ENCODE peak calls at places on chromosomes 1 and 21, in five cellular contexts. U is HFF-Myc; L is IMR-90; Q is stimulated activated naive B cell treated with anti-CD40 and anti-IgM and Interleukin-4, amounts not matched to agents 10 μg/mL and 1 μg/mL and 100 μg/mL, for 72 hours; J is central memory CD8-positive, alpha-beta T cell. D is an unnamed sample.

GRCh38 chr1:208145167-208145566 is 99.0 kb downstream of the PLXNA2 start:
- DNase-seq in U (no peak), L (no peak), Q (no peak), J (no peak), D (no peak)

GRCh38 chr1:107140703-107141490 is at the start of gene NTNG1:
- DNase-seq in U (no peak), L (no peak), Q (peak), J (no peak), D (no peak)

GRCh38 chr1:5376538-5377247 is 615.5 kb downstream of the NPHP4 start:
- DNase-seq in U (no peak), L (no peak), Q (no peak), J (no peak), D (no peak)

GRCh38 chr1:37875833-37876232 is 16.4 kb upstream of the MTF1 start:
- DNase-seq in U (no peak), L (no peak), Q (no peak), J (no peak), D (no peak)

GRCh38 chr1:66532798-66533783 is 862 bp upstream of the SGIP1 start:
- DNase-seq in U (no peak), L (peak), Q (no peak), J (no peak), D (peak)

GRCh38 chr1:204484948-204485347 is 9.7 kb downstream of the PIK3C2B start:
- DNase-seq in U (no peak), L (no peak), Q (no peak), J (no peak), D (no peak)

GRCh38 chr21:28485301-28486022 is 507.2 kb downstream of the LTN1 start:
- DNase-seq in U (no peak), L (peak), Q (no peak), J (no peak), D (peak)

GRCh38 chr21:42552407-42553336 is 39.0 kb downstream of the SLC37A1 start:
- DNase-seq in U (no peak), L (no peak), Q (no peak), J (no peak), D (no peak)

GRCh38 chr1:202589190-202589680 is 121.0 kb downstream of the SYT2 start:
- DNase-seq in U (peak), L (peak), Q (no peak), J (no peak), D (peak)

GRCh38 chr1:53686371-53687267 is 52.3 kb downstream of the GLIS1 start:
- DNase-seq in U (no peak), L (peak), Q (no peak), J (no peak), D (no peak)

GRCh38 chr1:90579212-90579802 is 137.8 kb downstream of the BARHL2 start:
- DNase-seq in U (peak), L (peak), Q (no peak), J (no peak), D (peak)

GRCh38 chr1:30636621-30637020 is 86.8 kb downstream of the MATN1 start:
- DNase-seq in U (no peak), L (no peak), Q (no peak), J (no peak), D (no peak)

GRCh38 chr1:210144736-210145135 is 87.9 kb upstream of the SERTAD4 start:
- DNase-seq in U (no peak), L (no peak), Q (no peak), J (no peak), D (no peak)

GRCh38 chr1:69691179-69691578 is 123.5 kb downstream of the LRRC7 start:
- DNase-seq in U (no peak), L (no peak), Q (no peak), J (no peak), D (no peak)

GRCh38 chr1:7401814-7402547 is 369.1 kb upstream of the VAMP3 start:
- DNase-seq in U (peak), L (peak), Q (no peak), J (no peak), D (peak)

GRCh38 chr1:18119289-18119688 is 11.7 kb downstream of the IGSF21 start:
- DNase-seq in U (no peak), L (no peak), Q (no peak), J (no peak), D (no peak)

GRCh38 chr1:32907435-32907834 is 6.2 kb upstream of the TMEM54 start:
- DNase-seq in U (no peak), L (peak), Q (no peak), J (no peak), D (no peak)

GRCh38 chr1:33410091-33410701 is 20.7 kb downstream of the PHC2 start:
- DNase-seq in U (no peak), L (peak), Q (no peak), J (no peak), D (no peak)

GRCh38 chr1:8363186-8363585 is 45.3 kb downstream of the SLC45A1 start:
- DNase-seq in U (no peak), L (no peak), Q (no peak), J (no peak), D (no peak)

GRCh38 chr1:39960461-39960958 is 5.6 kb downstream of the MFSD2A start:
- DNase-seq in U (no peak), L (no peak), Q (peak), J (no peak), D (no peak)

GRCh38 chr1:200506471-200506870 is 96.6 kb upstream of the ZNF281 start:
- DNase-seq in U (no peak), L (no peak), Q (no peak), J (no peak), D (no peak)

GRCh38 chr1:36134805-36135339 is 9.8 kb upstream of the COL8A2 start:
- DNase-seq in U (no peak), L (peak), Q (no peak), J (no peak), D (peak)

GRCh38 chr1:41640141-41640751 is 155.8 kb upstream of the EDN2 start:
- DNase-seq in U (no peak), L (no peak), Q (no peak), J (no peak), D (no peak)

GRCh38 chr1:14941865-14942264 is 211.7 kb upstream of the TMEM51 start:
- DNase-seq in U (no peak), L (no peak), Q (no peak), J (no peak), D (peak)

GRCh38 chr1:165327538-165327937 is 29.0 kb downstream of the LMX1A start:
- DNase-seq in U (no peak), L (no peak), Q (no peak), J (no peak), D (no peak)

GRCh38 chr1:43285269-43285986 is at the start of gene C1orf210:
- DNase-seq in U (no peak), L (no peak), Q (no peak), J (no peak), D (no peak)

GRCh38 chr1:26234644-26235384 is 814 bp downstream of the CEP85 start:
- DNase-seq in U (no peak), L (peak), Q (no peak), J (no peak), D (no peak)

GRCh38 chr1:86370627-86371026 is 25.5 kb downstream of the ODF2L start:
- DNase-seq in U (no peak), L (peak), Q (no peak), J (no peak), D (peak)

GRCh38 chr1:2546515-2547209 is 9.5 kb upstream of the TNFRSF14 start:
- DNase-seq in U (no peak), L (peak), Q (peak), J (peak), D (no peak)